ENCODE peak calls at places on chromosomes 6 and 20, in five cellular contexts. N is hippocampal formation, V is lung microvascular endothelial cell, T is NCI-H1105, G is LoVo. U is an unnamed sample.

GRCh38 chr6:52726741-52727535 is 36.3 kb downstream of the GSTA2 start:
- DNase-seq in N (no peak), V (no peak), T (no peak), G (no peak), U (peak)

GRCh38 chr6:22106445-22106844 is 190.4 kb downstream of the PRL start:
- DNase-seq in N (no peak), V (no peak), T (no peak), G (no peak), U (no peak)

GRCh38 chr20:18254615-18255014 is 33.7 kb upstream of the ZNF133 start:
- DNase-seq in N (no peak), V (no peak), T (no peak), G (no peak), U (no peak)

GRCh38 chr6:43628392-43629103 is 516 bp downstream of the GTPBP2 start:
- DNase-seq in N (peak), V (peak), T (peak), G (peak), U (peak)

GRCh38 chr20:50216543-50217206 is 26.0 kb downstream of the CEBPB start:
- DNase-seq in N (no peak), V (no peak), T (no peak), G (no peak), U (peak)

GRCh38 chr6:104795363-104795762 is 64.4 kb downstream of the HACE1 start:
- DNase-seq in N (no peak), V (no peak), T (no peak), G (peak), U (no peak)

GRCh38 chr6:45310118-45310788 is 17.9 kb upstream of the RUNX2 start:
- DNase-seq in N (no peak), V (no peak), T (no peak), G (no peak), U (no peak)

GRCh38 chr6:42532038-42532669 is 31.7 kb upstream of the UBR2 start:
- DNase-seq in N (no peak), V (peak), T (peak), G (peak), U (peak)

GRCh38 chr6:102126488-102126887 is 733.0 kb downstream of the GRIK2 start:
- DNase-seq in N (no peak), V (no peak), T (no peak), G (no peak), U (no peak)

GRCh38 chr6:165769401-165769800 is 106.4 kb upstream of the PDE10A start:
- DNase-seq in N (no peak), V (peak), T (no peak), G (no peak), U (no peak)

GRCh38 chr20:4956200-4956810 is 45.0 kb downstream of the SLC23A2 start:
- DNase-seq in N (no peak), V (peak), T (peak), G (peak), U (peak)